ENCODE peak calls at places on chromosomes 13 and 19, in seven cellular contexts. U, D, Y, J, R, M and Z are unnamed samples.
A peak's percentile ranks its signal among the peaks of the same experiment; 100 is the strongest.

GRCh38 chr19:10761443-10762242 is 43.8 kb downstream of the DNM2 start:
- DNase-seq in U (peak; percentile 58), J (no peak), M (no peak), R (no peak), D (no peak), Y (no peak), Z (no peak)

GRCh38 chr19:1522838-1523237 is 1.0 kb upstream of the PLK5 start:
- DNase-seq in D (no peak), U (no peak), J (no peak), M (no peak), Y (no peak), R (no peak), Z (no peak)

GRCh38 chr13:28339419-28339818 is 155.5 kb downstream of the FLT1 start:
- DNase-seq in D (peak; percentile 85), U (no peak), M (no peak), J (no peak), Y (peak; percentile 47), R (no peak), Z (no peak)

GRCh38 chr19:1567116-1567847 is 843 bp downstream of the MEX3D start:
- DNase-seq in Y (peak; percentile 41), M (no peak), U (no peak), D (no peak), R (no peak), J (no peak), Z (no peak)

GRCh38 chr19:30622276-30622675 is 250.1 kb downstream of the ZNF536 start:
- DNase-seq in D (no peak), M (no peak), R (no peak), J (no peak), U (no peak), Y (no peak), Z (no peak)

GRCh38 chr13:34416833-34417425 is 525.1 kb upstream of the NBEA start:
- DNase-seq in M (no peak), U (no peak), D (peak; percentile 39), J (no peak), R (no peak), Y (no peak), Z (no peak)

GRCh38 chr13:44747179-44747578 is 171.0 kb upstream of the TSC22D1 start:
- DNase-seq in Y (no peak), U (no peak), J (no peak), M (no peak), R (no peak), D (no peak), Z (no peak)

GRCh38 chr13:56351041-56351440 is 789.7 kb upstream of the PRR20A start:
- DNase-seq in J (peak; percentile 48), D (no peak), U (peak; percentile 34), M (no peak), R (peak; percentile 15), Y (no peak), Z (no peak)

DNA sequence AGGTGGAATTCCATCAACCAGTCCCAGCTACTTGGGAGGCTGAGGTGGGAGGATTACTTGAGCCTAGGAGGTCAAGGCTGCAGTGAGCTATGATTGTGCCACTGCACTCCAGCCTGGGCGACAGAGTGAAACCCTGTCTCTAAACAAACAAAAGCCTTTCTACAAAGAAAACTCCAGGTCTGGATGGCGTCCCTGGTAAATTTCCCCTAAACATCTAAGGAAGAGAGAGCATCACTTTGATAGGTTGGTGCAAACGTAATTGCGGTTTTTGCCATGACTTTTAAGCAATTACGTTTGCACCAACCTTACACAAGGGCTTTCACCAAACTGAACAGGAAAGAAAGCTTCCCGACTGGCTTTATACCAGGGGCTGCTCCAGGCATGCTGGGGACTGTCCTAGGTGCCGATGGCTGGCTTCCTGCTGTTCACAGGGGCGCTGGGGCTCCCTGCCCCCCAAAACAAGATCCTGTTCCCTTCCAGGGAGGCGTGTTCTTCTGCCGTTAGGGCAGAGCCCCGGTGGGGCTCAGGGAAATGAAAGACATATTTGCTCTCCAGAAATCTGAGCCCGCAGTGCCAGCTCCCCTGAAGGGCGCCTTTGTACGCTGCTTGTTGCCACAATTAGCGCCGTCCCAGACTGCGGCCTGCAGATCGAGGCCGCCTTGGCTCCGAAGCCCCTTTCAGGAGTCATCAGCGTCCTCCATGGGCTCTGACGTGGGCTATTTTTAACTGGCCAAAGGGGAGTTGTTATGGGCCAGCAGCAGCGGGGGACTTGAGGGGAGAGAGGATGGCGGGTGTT is 38.7 kb upstream of the KLF2 start:
- DNase-seq in J (no peak), Y (no peak), M (no peak), D (no peak), R (no peak), U (no peak), Z (peak; percentile 8)
- H3K27ac ChIP-seq in J (no peak overlapping the region), Y (no peak overlapping the region), M (no peak overlapping the region), D (no peak overlapping the region), R (no peak overlapping the region), U (no peak overlapping the region), Z (no peak overlapping the region)

GRCh38 chr19:4075373-4075772 is 8.7 kb upstream of the ZBTB7A start:
- DNase-seq in Y (no peak), J (no peak), M (no peak), R (no peak), D (no peak), U (no peak), Z (no peak)
- H2BK120ac ChIP-seq in Y (peak overlapping the region; percentile 34), J (no peak overlapping the region), M (no peak overlapping the region), R (no peak overlapping the region), D (no peak overlapping the region), U (no peak overlapping the region), Z (no peak overlapping the region)

DNA sequence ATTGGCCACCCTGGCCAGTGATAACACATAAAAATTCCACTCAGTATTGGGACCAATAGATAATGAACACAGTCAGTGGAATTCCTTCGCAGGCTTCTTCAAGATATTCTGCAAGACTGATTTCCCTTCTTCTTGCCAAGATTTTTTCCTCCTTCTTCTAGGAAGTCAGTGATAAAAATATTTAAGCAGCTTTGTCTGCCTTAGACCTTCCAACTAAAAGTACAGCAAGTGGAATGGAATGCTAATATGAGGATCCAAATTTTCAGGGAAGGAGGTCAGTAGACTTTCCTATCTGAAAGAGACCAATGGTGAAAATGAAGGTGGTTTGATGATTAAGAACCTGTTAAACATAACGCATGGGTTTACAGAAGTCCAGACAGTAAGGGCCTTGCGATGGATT is 9.6 kb downstream of the STARD13 start:
- DNase-seq in Y (no peak), R (no peak), J (no peak), M (no peak), D (peak; percentile 76), U (no peak), Z (no peak)
- H3K27ac ChIP-seq in Y (peak overlapping the region; percentile 46), R (no peak overlapping the region), J (no peak overlapping the region), M (no peak overlapping the region), D (peak overlapping the region; percentile 64), U (no peak overlapping the region), Z (no peak overlapping the region)

DNA sequence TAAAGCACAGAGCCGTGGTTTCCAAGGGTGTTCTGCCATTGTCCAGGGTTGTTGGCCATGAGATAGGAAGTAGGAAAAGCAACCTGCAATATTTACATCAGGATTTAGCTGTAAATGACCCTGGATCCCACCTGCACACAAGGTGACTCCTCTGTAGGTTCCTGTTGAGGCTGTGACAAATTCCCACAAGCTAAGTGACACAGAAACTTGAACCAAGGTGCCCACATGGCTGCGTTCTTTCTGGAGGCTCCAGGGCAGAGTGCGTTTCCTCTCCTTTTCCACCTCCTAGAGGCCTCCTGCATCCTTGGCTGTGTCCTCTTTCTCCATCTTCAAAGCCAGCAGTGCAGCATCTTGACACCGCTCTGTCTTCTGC is 11.9 kb downstream of the CEACAM21 start:
- DNase-seq in M (no peak), J (no peak), R (no peak), D (no peak), Y (no peak), U (no peak), Z (no peak)
- H2BK120ac ChIP-seq in M (no peak overlapping the region), J (no peak overlapping the region), R (no peak overlapping the region), D (no peak overlapping the region), Y (no peak overlapping the region), U (no peak overlapping the region), Z (no peak overlapping the region)

GRCh38 chr13:49098771-49099512 is 121.2 kb upstream of the MLNR start:
- DNase-seq in D (no peak), Y (peak; percentile 51), U (no peak), R (no peak), M (no peak), J (peak; percentile 48), Z (no peak)

GRCh38 chr13:49099513-49099877 is 120.6 kb upstream of the MLNR start:
- DNase-seq in J (no peak), M (no peak), R (no peak), U (no peak), D (no peak), Y (no peak), Z (no peak)

GRCh38 chr13:49098198-49098597 is 121.9 kb upstream of the MLNR start:
- DNase-seq in M (peak; percentile 6), J (no peak), R (no peak), Y (peak; percentile 95), D (peak; percentile 99), U (no peak), Z (no peak)

GRCh38 chr13:49100637-49101570 is 119.2 kb upstream of the MLNR start:
- DNase-seq in J (no peak), M (no peak), Y (no peak), U (no peak), D (no peak), R (no peak), Z (no peak)

DNA sequence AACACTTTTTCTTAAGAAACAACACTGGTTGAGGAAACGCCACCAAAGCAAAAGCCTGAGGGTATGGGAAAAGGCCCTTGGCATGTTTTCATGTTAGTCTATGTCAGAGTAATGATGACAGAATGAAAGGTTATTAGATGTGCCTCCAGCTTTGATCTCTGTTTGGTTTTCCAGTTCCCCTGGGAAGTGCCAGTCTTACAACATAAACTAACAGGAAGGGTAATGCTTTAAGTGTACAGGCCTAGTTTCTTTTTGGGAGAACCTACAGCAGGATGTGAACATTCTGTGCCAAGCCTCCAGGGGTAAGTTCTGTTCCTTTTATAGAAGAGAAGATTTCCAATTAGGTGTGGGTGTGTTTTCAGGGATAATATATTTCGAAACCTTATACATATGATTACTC is 121.7 kb downstream of the FNDC3A start:
- DNase-seq in Y (peak; percentile 80), D (peak; percentile 85), J (no peak), M (no peak), U (no peak), R (no peak), Z (no peak)
- H3K27ac ChIP-seq in Y (no peak overlapping the region), D (peak overlapping the region; percentile 41), J (no peak overlapping the region), M (no peak overlapping the region), U (no peak overlapping the region), R (no peak overlapping the region), Z (no peak overlapping the region)

GRCh38 chr13:95258619-95259194 is 42.5 kb downstream of the ABCC4 start:
- DNase-seq in R (no peak), D (no peak), U (no peak), J (no peak), Y (no peak), M (no peak), Z (no peak)
- H2BK120ac ChIP-seq in R (no peak overlapping the region), D (peak overlapping the region; percentile 2), U (no peak overlapping the region), J (no peak overlapping the region), Y (no peak overlapping the region), M (no peak overlapping the region), Z (no peak overlapping the region)

DNA sequence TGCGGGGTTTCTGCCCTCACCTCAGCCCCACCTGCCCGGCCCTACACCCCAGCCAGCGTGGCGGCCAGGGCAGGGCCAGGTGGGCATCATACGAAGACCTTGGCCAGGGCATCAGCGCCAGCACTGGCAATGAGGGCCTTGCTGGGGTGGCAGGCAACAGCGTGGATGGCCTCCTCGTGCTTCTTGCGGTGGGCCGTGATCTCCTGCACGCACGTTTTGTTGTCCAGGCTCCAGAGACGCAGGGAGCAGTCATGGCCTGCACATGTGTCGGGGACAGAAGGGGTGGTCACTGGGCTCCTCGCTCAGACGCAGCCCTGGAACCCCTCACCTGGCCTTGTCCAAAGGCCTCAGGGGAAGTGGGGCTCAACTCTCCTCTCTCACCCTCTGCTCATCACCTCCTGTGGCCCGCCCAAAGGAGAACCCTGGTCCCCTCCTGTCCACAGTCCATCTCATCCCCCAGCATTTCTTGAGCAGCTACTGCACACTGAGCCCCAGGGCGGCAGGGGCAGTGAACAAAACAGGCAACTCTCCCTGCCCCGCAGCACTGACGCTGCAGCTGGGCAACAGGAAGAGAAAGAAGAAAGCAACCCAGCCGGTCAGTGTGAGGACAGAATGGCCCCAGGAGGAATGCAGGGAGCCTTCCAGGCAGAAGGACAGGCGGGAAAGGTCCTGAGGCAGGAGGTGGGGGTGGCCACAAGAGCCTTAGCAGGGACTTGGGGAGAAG is 3.8 kb upstream of the PRKD2 start:
- DNase-seq in D (no peak), M (peak; percentile 57), R (no peak), U (no peak), Y (no peak), J (no peak), Z (no peak)
- H3K27ac ChIP-seq in D (no peak overlapping the region), M (no peak overlapping the region), R (no peak overlapping the region), U (no peak overlapping the region), Y (no peak overlapping the region), J (no peak overlapping the region), Z (no peak overlapping the region)